ENCODE peak calls at places on chromosomes 3 and 15, in seven cellular contexts. S is H1, I is HCT116, Z is mammary epithelial cell, Q is mesenchymal stem cell, F is fibroblast of lung, E is neural progenitor cell. P is an unnamed sample.

GRCh38 chr3:49013738-49014660 is 4.4 kb downstream of the DALRD3 start:
- DNase-seq in S (peak; percentile 86), I (no peak), Z (peak; percentile 41), Q (peak; percentile 50), F (no peak), E (no peak), P (no peak)

GRCh38 chr3:30628931-30629590 is 22.7 kb downstream of the TGFBR2 start:
- DNase-seq in S (no peak), I (no peak), Z (no peak), Q (peak; percentile 35), F (peak; percentile 32), E (no peak), P (no peak)

GRCh38 chr15:41955807-41956525 is 16.4 kb downstream of the EHD4 start:
- DNase-seq in S (no peak), I (no peak), Z (no peak), Q (no peak), F (no peak), E (peak; percentile 44), P (no peak)

GRCh38 chr3:162489853-162490252 is 993.2 kb downstream of the OTOL1 start:
- DNase-seq in S (no peak), I (peak; percentile 8), Z (peak; percentile 2), Q (peak; percentile 19), F (no peak), E (peak; percentile 21), P (no peak)

GRCh38 chr3:127588675-127589577 is 1.6 kb downstream of the TPRA1 start:
- DNase-seq in S (no peak), I (no peak), Z (peak; percentile 82), Q (peak; percentile 87), F (peak; percentile 50), E (peak; percentile 28), P (peak; percentile 61)

GRCh38 chr3:40843208-40843624 is 318.5 kb downstream of the ZNF621 start:
- DNase-seq in S (no peak), I (no peak), Z (no peak), Q (no peak), F (no peak), E (no peak), P (no peak)

GRCh38 chr3:120634539-120634938 is 38.4 kb downstream of the NDUFB4 start:
- DNase-seq in S (no peak), I (no peak), Z (peak; percentile 20), Q (no peak), F (no peak), E (no peak), P (peak; percentile 20)

GRCh38 chr3:79531566-79532295 is 236.1 kb downstream of the ROBO1 start:
- DNase-seq in S (no peak), I (no peak), Z (no peak), Q (no peak), F (no peak), E (no peak), P (no peak)

GRCh38 chr3:67357610-67358458 is 296.6 kb downstream of the SUCLG2 start:
- DNase-seq in S (peak; percentile 49), I (peak; percentile 59), Z (peak; percentile 8), Q (peak; percentile 40), F (peak; percentile 22), E (peak; percentile 80), P (peak; percentile 26)

GRCh38 chr15:79004336-79004735 is 59.5 kb upstream of the CTSH start:
- DNase-seq in S (no peak), I (peak; percentile 48), Z (peak; percentile 69), Q (peak; percentile 81), F (peak; percentile 33), E (no peak), P (peak; percentile 67)

GRCh38 chr3:173747427-173747826 is 349.9 kb downstream of the NLGN1 start:
- DNase-seq in S (no peak), I (no peak), Z (peak; percentile 37), Q (no peak), F (no peak), E (no peak), P (no peak)

GRCh38 chr15:94236638-94237037 is 5.3 kb downstream of the MCTP2 start:
- DNase-seq in S (no peak), I (no peak), Z (no peak), Q (peak; percentile 46), F (no peak), E (no peak), P (no peak)

GRCh38 chr3:76527773-76528172 is 512.1 kb upstream of the ROBO2 start:
- DNase-seq in S (no peak), I (no peak), Z (no peak), Q (no peak), F (no peak), E (no peak), P (no peak)

GRCh38 chr3:73379465-73379864 is 245.3 kb downstream of the PDZRN3 start:
- DNase-seq in S (no peak), I (no peak), Z (no peak), Q (no peak), F (no peak), E (no peak), P (no peak)

GRCh38 chr15:54032066-54032465 is 53.8 kb downstream of the UNC13C start:
- DNase-seq in S (no peak), I (no peak), Z (no peak), Q (no peak), F (no peak), E (no peak), P (no peak)

GRCh38 chr3:21803604-21804003 is 52.6 kb upstream of the ZNF385D start:
- DNase-seq in S (no peak), I (no peak), Z (no peak), Q (no peak), F (no peak), E (no peak), P (no peak)

GRCh38 chr15:57165992-57166391 is 210.3 kb upstream of the CGNL1 start:
- DNase-seq in S (no peak), I (no peak), Z (peak; percentile 33), Q (peak; percentile 38), F (no peak), E (no peak), P (no peak)

GRCh38 chr3:52093751-52094525 is 37.6 kb upstream of the DUSP7 start:
- DNase-seq in S (no peak), I (no peak), Z (no peak), Q (peak; percentile 50), F (peak; percentile 29), E (no peak), P (peak; percentile 41)

GRCh38 chr3:10391391-10391790 is 70.5 kb upstream of the SEC13 start:
- DNase-seq in S (no peak), I (no peak), Z (no peak), Q (no peak), F (no peak), E (no peak), P (no peak)
- H3K4me1 ChIP-seq in S (peaks cover 22% of the 10 kb centered on the region), I (no peaks in the 10 kb centered on the region), Z (peaks cover 6% of the 10 kb centered on the region), Q (no peaks in the 10 kb centered on the region), F (no peaks in the 10 kb centered on the region), E (no peaks in the 10 kb centered on the region), P (no peaks in the 10 kb centered on the region)

GRCh38 chr15:40333922-40334492 is 6.7 kb downstream of the CCDC9B start:
- DNase-seq in S (no peak), I (no peak), Z (no peak), Q (peak; percentile 96), F (peak; percentile 60), E (no peak), P (peak; percentile 60)

GRCh38 chr15:40337597-40337996 is 3.1 kb downstream of the CCDC9B start:
- DNase-seq in S (no peak), I (no peak), Z (no peak), Q (no peak), F (no peak), E (no peak), P (no peak)

GRCh38 chr15:40334541-40334940 is 6.2 kb downstream of the CCDC9B start:
- DNase-seq in S (no peak), I (no peak), Z (no peak), Q (no peak), F (no peak), E (no peak), P (no peak)

GRCh38 chr15:40336129-40337122 is 4.3 kb downstream of the CCDC9B start:
- DNase-seq in S (peak; percentile 81), I (no peak), Z (no peak), Q (no peak), F (no peak), E (peak; percentile 60), P (no peak)

DNA sequence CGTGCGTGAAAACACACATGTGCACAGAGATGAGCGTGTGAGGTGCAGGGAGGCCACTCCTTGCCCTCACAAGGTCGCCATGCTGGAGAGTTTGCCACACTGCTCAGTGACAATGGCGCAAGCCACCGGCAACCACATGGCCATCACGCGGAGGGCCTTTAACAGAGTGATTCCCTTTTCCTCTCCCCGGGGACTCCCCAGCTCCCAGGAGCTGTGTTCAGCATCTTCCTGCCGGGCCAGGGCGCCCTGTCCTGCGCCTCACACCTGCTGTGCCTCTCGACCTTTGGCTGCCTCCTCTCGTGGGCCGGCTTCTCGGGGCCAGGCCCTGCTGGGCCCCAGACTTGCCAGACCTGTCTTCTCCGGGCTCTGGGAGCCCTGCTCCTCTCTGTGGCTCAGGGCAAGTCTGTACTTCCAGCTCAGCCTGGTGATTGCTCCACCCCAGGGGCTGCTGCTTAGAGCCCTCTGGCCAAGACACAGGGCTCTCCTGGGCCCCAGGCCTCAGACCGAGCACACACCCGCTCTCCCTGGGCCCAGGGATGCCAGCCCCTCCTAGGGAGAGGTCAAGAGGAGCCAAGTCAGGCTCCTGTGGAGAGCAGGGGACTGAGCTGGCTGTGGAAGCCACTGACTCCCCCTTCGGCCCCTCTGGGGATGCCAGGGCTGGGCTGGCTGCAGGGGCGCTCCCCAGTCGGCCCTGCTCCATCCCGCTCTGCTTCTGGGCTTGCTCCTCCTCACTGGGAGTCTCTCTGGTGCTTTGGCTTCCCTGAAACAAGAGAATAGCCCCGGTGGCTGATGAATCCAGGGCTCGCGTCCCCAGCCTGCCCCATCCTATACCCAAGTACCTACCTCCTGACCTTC is 5.6 kb downstream of the CCDC9B start:
- DNase-seq in S (peak; percentile 55), I (no peak), Z (no peak), Q (no peak), F (no peak), E (no peak), P (no peak)
- H3K9ac ChIP-seq in S (no peak overlapping the region), I (no peak overlapping the region), Z (no peak overlapping the region), Q (no peak overlapping the region), F (no peak overlapping the region), E (no peak overlapping the region), P (peak overlapping the region; percentile 27)

DNA sequence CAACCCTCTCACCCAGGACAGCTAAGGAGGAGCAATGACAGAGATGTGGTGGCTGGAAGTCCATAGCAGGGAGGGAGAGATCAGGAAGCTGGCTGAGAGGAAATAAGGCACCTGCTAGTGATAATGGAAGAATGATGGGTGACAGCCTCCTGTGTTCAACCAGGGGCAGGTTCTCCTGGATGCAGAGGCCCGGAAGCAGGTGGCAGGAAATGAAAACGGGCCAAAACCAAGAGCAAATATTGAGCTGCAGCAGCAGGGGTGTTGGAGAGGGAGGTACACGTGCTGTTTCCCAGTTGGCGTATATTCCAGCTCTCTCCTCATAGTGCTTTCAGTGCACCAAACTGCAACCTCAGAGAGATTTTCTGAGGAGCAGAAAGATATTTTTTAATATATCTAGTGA is 213.5 kb upstream of the TBL1XR1 start:
- DNase-seq in S (no peak), I (no peak), Z (no peak), Q (no peak), F (no peak), E (no peak), P (no peak)
- H3K4me3 ChIP-seq in S (no peak overlapping the region), I (no peak overlapping the region), Z (no peak overlapping the region), Q (no peak overlapping the region), F (no peak overlapping the region), E (no peak overlapping the region), P (no peak overlapping the region)

DNA sequence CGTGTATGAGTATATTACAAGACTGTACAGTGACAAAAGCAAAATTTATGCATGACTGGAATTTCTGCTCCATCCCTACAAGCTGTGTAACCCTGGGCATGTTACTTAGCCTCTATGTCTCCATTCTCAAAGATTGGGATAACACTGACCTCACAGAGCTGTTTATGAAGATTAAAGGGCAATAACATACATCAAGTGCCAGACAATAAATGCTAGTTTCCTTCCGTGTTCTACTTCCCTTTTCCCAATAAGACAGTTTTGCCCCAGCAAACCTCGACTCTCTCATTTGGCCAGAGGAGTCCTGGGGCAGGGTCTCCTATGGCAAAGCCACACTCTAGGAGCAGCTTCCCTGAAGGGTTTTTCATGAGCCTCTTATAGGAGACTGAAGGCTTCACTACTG is 7.5 kb downstream of the HEXA start:
- DNase-seq in S (no peak), I (no peak), Z (no peak), Q (no peak), F (no peak), E (no peak), P (no peak)
- H3K4me1 ChIP-seq in S (no peaks in the 10 kb centered on the region), I (no peaks in the 10 kb centered on the region), Z (peaks cover 9% of the 10 kb centered on the region), Q (peaks cover 10% of the 10 kb centered on the region), F (peaks cover 2% of the 10 kb centered on the region), E (no peaks in the 10 kb centered on the region), P (no peaks in the 10 kb centered on the region)